ENCODE peak calls at places on chromosomes 7 and 10, in seven cellular contexts. One of them, this sample, is unnamed.

GRCh38 chr10:98416989-98417388 is 2.0 kb upstream of the PYROXD2 start:
- DNase-seq in HTR-8/SVneo: no peak
- DNase-seq in activated CD4-positive, alpha-beta T cell treated with anti-CD3 and anti-CD28 coated beads for 1 hour: no peak
- DNase-seq in neural crest cell: no peak
- DNase-seq in islet precursor cell: no peak
- DNase-seq in LoVo: no peak
- DNase-seq in HFFc6: no peak
- DNase-seq in this sample: no peak

GRCh38 chr10:110725809-110726641 is 81.9 kb downstream of the RBM20 start:
- DNase-seq in islet precursor cell: peak; percentile 78
- DNase-seq in LoVo: no peak
- DNase-seq in HFFc6: peak; percentile 10
- DNase-seq in activated CD4-positive, alpha-beta T cell treated with anti-CD3 and anti-CD28 coated beads for 1 hour: no peak
- DNase-seq in neural crest cell: no peak
- DNase-seq in HTR-8/SVneo: peak; percentile 10
- DNase-seq in this sample: no peak

GRCh38 chr10:58177362-58177947 is 90.2 kb downstream of the IPMK start:
- DNase-seq in neural crest cell: no peak
- DNase-seq in islet precursor cell: no peak
- DNase-seq in HTR-8/SVneo: peak; percentile 17
- DNase-seq in HFFc6: no peak
- DNase-seq in LoVo: peak; percentile 61
- DNase-seq in activated CD4-positive, alpha-beta T cell treated with anti-CD3 and anti-CD28 coated beads for 1 hour: no peak
- DNase-seq in this sample: no peak

GRCh38 chr7:131861620-131862346 is 305.4 kb upstream of the PODXL start:
- DNase-seq in LoVo: no peak
- DNase-seq in activated CD4-positive, alpha-beta T cell treated with anti-CD3 and anti-CD28 coated beads for 1 hour: no peak
- DNase-seq in islet precursor cell: no peak
- DNase-seq in HTR-8/SVneo: no peak
- DNase-seq in HFFc6: peak; percentile 16
- DNase-seq in neural crest cell: no peak
- DNase-seq in this sample: no peak

GRCh38 chr10:89241491-89242339 is 9.9 kb downstream of the LIPA start:
- DNase-seq in LoVo: peak; percentile 5
- DNase-seq in HFFc6: no peak
- DNase-seq in HTR-8/SVneo: no peak
- DNase-seq in islet precursor cell: no peak
- DNase-seq in activated CD4-positive, alpha-beta T cell treated with anti-CD3 and anti-CD28 coated beads for 1 hour: no peak
- DNase-seq in neural crest cell: no peak
- DNase-seq in this sample: no peak

GRCh38 chr7:130356760-130357611 is 12.4 kb downstream of the CPA5 start:
- DNase-seq in activated CD4-positive, alpha-beta T cell treated with anti-CD3 and anti-CD28 coated beads for 1 hour: no peak
- DNase-seq in neural crest cell: no peak
- DNase-seq in LoVo: peak; percentile 73
- DNase-seq in HTR-8/SVneo: peak; percentile 69
- DNase-seq in islet precursor cell: peak; percentile 84
- DNase-seq in HFFc6: peak; percentile 75
- DNase-seq in this sample: peak; percentile 8

GRCh38 chr7:151239837-151240459 is 7.7 kb downstream of the CHPF2 start:
- DNase-seq in HFFc6: no peak
- DNase-seq in islet precursor cell: no peak
- DNase-seq in activated CD4-positive, alpha-beta T cell treated with anti-CD3 and anti-CD28 coated beads for 1 hour: no peak
- DNase-seq in LoVo: no peak
- DNase-seq in neural crest cell: no peak
- DNase-seq in HTR-8/SVneo: no peak
- DNase-seq in this sample: no peak

GRCh38 chr10:104580774-104581675 is 60.1 kb upstream of the SORCS3 start:
- DNase-seq in islet precursor cell: peak; percentile 85
- DNase-seq in HFFc6: peak; percentile 73
- DNase-seq in neural crest cell: peak; percentile 87
- DNase-seq in HTR-8/SVneo: peak; percentile 64
- DNase-seq in activated CD4-positive, alpha-beta T cell treated with anti-CD3 and anti-CD28 coated beads for 1 hour: peak; percentile 52
- DNase-seq in LoVo: peak; percentile 72
- DNase-seq in this sample: peak; percentile 29

GRCh38 chr10:46297406-46298204 is 10.8 kb downstream of the ANTXRL start:
- DNase-seq in HTR-8/SVneo: no peak
- DNase-seq in HFFc6: no peak
- DNase-seq in activated CD4-positive, alpha-beta T cell treated with anti-CD3 and anti-CD28 coated beads for 1 hour: peak; percentile 6
- DNase-seq in LoVo: no peak
- DNase-seq in islet precursor cell: no peak
- DNase-seq in neural crest cell: no peak
- DNase-seq in this sample: no peak

GRCh38 chr10:118689070-118689858 is 65.5 kb downstream of the CACUL1 start:
- DNase-seq in HFFc6: no peak
- DNase-seq in HTR-8/SVneo: no peak
- DNase-seq in activated CD4-positive, alpha-beta T cell treated with anti-CD3 and anti-CD28 coated beads for 1 hour: no peak
- DNase-seq in LoVo: no peak
- DNase-seq in neural crest cell: no peak
- DNase-seq in islet precursor cell: no peak
- DNase-seq in this sample: no peak

GRCh38 chr10:43265799-43266721 is 805 bp downstream of the RASGEF1A start:
- DNase-seq in activated CD4-positive, alpha-beta T cell treated with anti-CD3 and anti-CD28 coated beads for 1 hour: no peak
- DNase-seq in HTR-8/SVneo: peak; percentile 68
- DNase-seq in HFFc6: no peak
- DNase-seq in islet precursor cell: peak; percentile 84
- DNase-seq in neural crest cell: no peak
- DNase-seq in LoVo: no peak
- DNase-seq in this sample: no peak

GRCh38 chr7:94529516-94529915 is 19.9 kb downstream of the CASD1 start:
- DNase-seq in neural crest cell: no peak
- DNase-seq in HFFc6: peak; percentile 58
- DNase-seq in activated CD4-positive, alpha-beta T cell treated with anti-CD3 and anti-CD28 coated beads for 1 hour: no peak
- DNase-seq in HTR-8/SVneo: no peak
- DNase-seq in LoVo: no peak
- DNase-seq in islet precursor cell: no peak
- DNase-seq in this sample: no peak

GRCh38 chr10:132681858-132682755 is 103.8 kb downstream of the NKX6-2 start:
- DNase-seq in LoVo: no peak
- DNase-seq in HFFc6: no peak
- DNase-seq in islet precursor cell: peak; percentile 28
- DNase-seq in activated CD4-positive, alpha-beta T cell treated with anti-CD3 and anti-CD28 coated beads for 1 hour: no peak
- DNase-seq in HTR-8/SVneo: no peak
- DNase-seq in neural crest cell: no peak
- DNase-seq in this sample: no peak

GRCh38 chr7:132501956-132502355 is 74.3 kb downstream of the PLXNA4 start:
- DNase-seq in HFFc6: peak; percentile 16
- DNase-seq in HTR-8/SVneo: no peak
- DNase-seq in activated CD4-positive, alpha-beta T cell treated with anti-CD3 and anti-CD28 coated beads for 1 hour: no peak
- DNase-seq in LoVo: no peak
- DNase-seq in neural crest cell: no peak
- DNase-seq in islet precursor cell: no peak
- DNase-seq in this sample: no peak

GRCh38 chr7:149479554-149479953 is 18.1 kb downstream of the ZNF746 start:
- DNase-seq in HTR-8/SVneo: no peak
- DNase-seq in islet precursor cell: no peak
- DNase-seq in neural crest cell: no peak
- DNase-seq in activated CD4-positive, alpha-beta T cell treated with anti-CD3 and anti-CD28 coated beads for 1 hour: no peak
- DNase-seq in HFFc6: no peak
- DNase-seq in LoVo: no peak
- DNase-seq in this sample: no peak

GRCh38 chr7:30524545-30524944 is 19.9 kb upstream of the GGCT start:
- DNase-seq in HTR-8/SVneo: no peak
- DNase-seq in LoVo: no peak
- DNase-seq in neural crest cell: no peak
- DNase-seq in islet precursor cell: no peak
- DNase-seq in activated CD4-positive, alpha-beta T cell treated with anti-CD3 and anti-CD28 coated beads for 1 hour: no peak
- DNase-seq in HFFc6: no peak
- DNase-seq in this sample: no peak

GRCh38 chr10:4067552-4068254 is 282.7 kb upstream of the KLF6 start:
- DNase-seq in HFFc6: peak; percentile 29
- DNase-seq in neural crest cell: no peak
- DNase-seq in HTR-8/SVneo: peak; percentile 6
- DNase-seq in LoVo: peak; percentile 77
- DNase-seq in activated CD4-positive, alpha-beta T cell treated with anti-CD3 and anti-CD28 coated beads for 1 hour: no peak
- DNase-seq in islet precursor cell: no peak
- DNase-seq in this sample: no peak

GRCh38 chr10:106566871-106567270 is 597.6 kb downstream of the SORCS1 start:
- DNase-seq in neural crest cell: no peak
- DNase-seq in HTR-8/SVneo: no peak
- DNase-seq in LoVo: no peak
- DNase-seq in activated CD4-positive, alpha-beta T cell treated with anti-CD3 and anti-CD28 coated beads for 1 hour: no peak
- DNase-seq in islet precursor cell: no peak
- DNase-seq in HFFc6: no peak
- DNase-seq in this sample: no peak

GRCh38 chr10:100186253-100186780 is 488 bp upstream of the ERLIN1 start:
- DNase-seq in HTR-8/SVneo: peak; percentile 28
- DNase-seq in HFFc6: no peak
- DNase-seq in neural crest cell: no peak
- DNase-seq in islet precursor cell: no peak
- DNase-seq in activated CD4-positive, alpha-beta T cell treated with anti-CD3 and anti-CD28 coated beads for 1 hour: no peak
- DNase-seq in LoVo: peak; percentile 44
- DNase-seq in this sample: no peak

GRCh38 chr10:104033966-104034365 is 51.7 kb downstream of the COL17A1 start:
- DNase-seq in islet precursor cell: no peak
- DNase-seq in HTR-8/SVneo: no peak
- DNase-seq in HFFc6: no peak
- DNase-seq in neural crest cell: no peak
- DNase-seq in activated CD4-positive, alpha-beta T cell treated with anti-CD3 and anti-CD28 coated beads for 1 hour: no peak
- DNase-seq in LoVo: no peak
- DNase-seq in this sample: no peak

GRCh38 chr10:58967551-58968418 is 208.7 kb upstream of the PHYHIPL start:
- DNase-seq in LoVo: peak; percentile 16
- DNase-seq in HTR-8/SVneo: peak; percentile 9
- DNase-seq in islet precursor cell: peak; percentile 97
- DNase-seq in activated CD4-positive, alpha-beta T cell treated with anti-CD3 and anti-CD28 coated beads for 1 hour: no peak
- DNase-seq in neural crest cell: peak; percentile 57
- DNase-seq in HFFc6: no peak
- DNase-seq in this sample: no peak

GRCh38 chr7:51325231-51325630 is 8.6 kb upstream of the COBL start:
- DNase-seq in neural crest cell: no peak
- DNase-seq in activated CD4-positive, alpha-beta T cell treated with anti-CD3 and anti-CD28 coated beads for 1 hour: no peak
- DNase-seq in HFFc6: no peak
- DNase-seq in HTR-8/SVneo: no peak
- DNase-seq in islet precursor cell: no peak
- DNase-seq in LoVo: no peak
- DNase-seq in this sample: no peak

GRCh38 chr7:889391-889790 is 13.0 kb downstream of the GET4 start:
- DNase-seq in LoVo: no peak
- DNase-seq in HTR-8/SVneo: no peak
- DNase-seq in neural crest cell: no peak
- DNase-seq in activated CD4-positive, alpha-beta T cell treated with anti-CD3 and anti-CD28 coated beads for 1 hour: no peak
- DNase-seq in HFFc6: no peak
- DNase-seq in islet precursor cell: no peak
- DNase-seq in this sample: no peak

GRCh38 chr10:71531485-71532446 is 135.0 kb downstream of the CDH23 start:
- DNase-seq in islet precursor cell: no peak
- DNase-seq in LoVo: no peak
- DNase-seq in neural crest cell: no peak
- DNase-seq in activated CD4-positive, alpha-beta T cell treated with anti-CD3 and anti-CD28 coated beads for 1 hour: no peak
- DNase-seq in HTR-8/SVneo: no peak
- DNase-seq in HFFc6: no peak
- DNase-seq in this sample: no peak

GRCh38 chr7:101725911-101726310 is 91.5 kb upstream of the CUX1 start:
- DNase-seq in neural crest cell: no peak
- DNase-seq in HFFc6: no peak
- DNase-seq in activated CD4-positive, alpha-beta T cell treated with anti-CD3 and anti-CD28 coated beads for 1 hour: no peak
- DNase-seq in HTR-8/SVneo: no peak
- DNase-seq in LoVo: no peak
- DNase-seq in islet precursor cell: no peak
- DNase-seq in this sample: no peak

GRCh38 chr10:70114902-70115301 is 17.7 kb downstream of the AIFM2 start:
- DNase-seq in HTR-8/SVneo: no peak
- DNase-seq in HFFc6: no peak
- DNase-seq in activated CD4-positive, alpha-beta T cell treated with anti-CD3 and anti-CD28 coated beads for 1 hour: no peak
- DNase-seq in islet precursor cell: no peak
- DNase-seq in neural crest cell: no peak
- DNase-seq in LoVo: no peak
- DNase-seq in this sample: no peak

GRCh38 chr10:132606031-132606491 is 68.5 kb downstream of the INPP5A start:
- DNase-seq in neural crest cell: no peak
- DNase-seq in LoVo: no peak
- DNase-seq in HTR-8/SVneo: no peak
- DNase-seq in activated CD4-positive, alpha-beta T cell treated with anti-CD3 and anti-CD28 coated beads for 1 hour: no peak
- DNase-seq in HFFc6: no peak
- DNase-seq in islet precursor cell: peak; percentile 33
- DNase-seq in this sample: no peak

GRCh38 chr7:16914771-16915170 is 33.0 kb upstream of the AGR3 start:
- DNase-seq in HTR-8/SVneo: no peak
- DNase-seq in LoVo: peak; percentile 65
- DNase-seq in HFFc6: no peak
- DNase-seq in islet precursor cell: peak; percentile 65
- DNase-seq in neural crest cell: no peak
- DNase-seq in activated CD4-positive, alpha-beta T cell treated with anti-CD3 and anti-CD28 coated beads for 1 hour: no peak
- DNase-seq in this sample: no peak

GRCh38 chr10:82866424-82867020 is 991.5 kb downstream of the NRG3 start:
- DNase-seq in activated CD4-positive, alpha-beta T cell treated with anti-CD3 and anti-CD28 coated beads for 1 hour: no peak
- DNase-seq in islet precursor cell: no peak
- DNase-seq in neural crest cell: no peak
- DNase-seq in HTR-8/SVneo: peak; percentile 32
- DNase-seq in LoVo: no peak
- DNase-seq in HFFc6: peak; percentile 93
- DNase-seq in this sample: no peak